ENCODE peak calls at places on chromosome 17, in four cellular contexts. F, Z, X and A are unnamed samples.

GRCh38 chr17:34499576-34499975 is 79.8 kb upstream of the TMEM132E start:
- DNase-seq in F (no peak), X (no peak), Z (peak), A (peak)

GRCh38 chr17:59074494-59074893 is 32.2 kb downstream of the TRIM37 start:
- DNase-seq in Z (no peak), F (no peak), X (no peak), A (no peak)

GRCh38 chr17:77323413-77324171 is 182.8 kb downstream of the SEC14L1 start:
- DNase-seq in X (no peak), F (no peak), Z (peak), A (peak)

GRCh38 chr17:80279895-80280294 is 19.2 kb downstream of the RNF213 start:
- DNase-seq in X (no peak), F (no peak), Z (no peak), A (no peak)

GRCh38 chr17:45334231-45334630 is 17.4 kb upstream of the MAP3K14 start:
- DNase-seq in Z (no peak), X (no peak), F (no peak), A (no peak)

GRCh38 chr17:68293490-68294195 is 2.3 kb downstream of the ARSG start:
- DNase-seq in X (no peak), Z (no peak), F (no peak), A (no peak)

GRCh38 chr17:67198131-67198530 is 46.9 kb downstream of the HELZ start:
- DNase-seq in Z (no peak), X (no peak), F (no peak), A (no peak)

GRCh38 chr17:45877467-45877866 is 16.9 kb upstream of the MAPT start:
- DNase-seq in Z (no peak), X (no peak), F (no peak), A (no peak)

GRCh38 chr17:75764711-75765421 is at the start of gene GALK1:
- DNase-seq in Z (peak), X (no peak), F (peak), A (peak)

GRCh38 chr17:79026345-79027273 is 2.6 kb downstream of the C1QTNF1 start:
- DNase-seq in F (peak), Z (no peak), X (no peak), A (no peak)

GRCh38 chr17:58403312-58403711 is 14.0 kb downstream of the RNF43 start:
- DNase-seq in F (no peak), X (no peak), Z (no peak), A (no peak)

GRCh38 chr17:6677158-6677831 is 25.7 kb downstream of the C17orf100 start:
- DNase-seq in X (no peak), Z (no peak), F (peak), A (peak)
- TF ChIP-seq TARDBP in X (no peak), Z (no peak), F (no peak), A (no peak)

GRCh38 chr17:47221154-47221553 is 12.0 kb downstream of the MYL4 start:
- DNase-seq in X (no peak), Z (no peak), F (no peak), A (no peak)

GRCh38 chr17:47220531-47220999 is 11.4 kb downstream of the MYL4 start:
- DNase-seq in Z (no peak), X (no peak), F (no peak), A (no peak)

GRCh38 chr17:47219621-47220475 is 10.7 kb downstream of the MYL4 start:
- DNase-seq in F (no peak), Z (no peak), X (no peak), A (no peak)

GRCh38 chr17:47222032-47222431 is 12.9 kb downstream of the MYL4 start:
- DNase-seq in F (no peak), X (no peak), Z (no peak), A (no peak)

DNA sequence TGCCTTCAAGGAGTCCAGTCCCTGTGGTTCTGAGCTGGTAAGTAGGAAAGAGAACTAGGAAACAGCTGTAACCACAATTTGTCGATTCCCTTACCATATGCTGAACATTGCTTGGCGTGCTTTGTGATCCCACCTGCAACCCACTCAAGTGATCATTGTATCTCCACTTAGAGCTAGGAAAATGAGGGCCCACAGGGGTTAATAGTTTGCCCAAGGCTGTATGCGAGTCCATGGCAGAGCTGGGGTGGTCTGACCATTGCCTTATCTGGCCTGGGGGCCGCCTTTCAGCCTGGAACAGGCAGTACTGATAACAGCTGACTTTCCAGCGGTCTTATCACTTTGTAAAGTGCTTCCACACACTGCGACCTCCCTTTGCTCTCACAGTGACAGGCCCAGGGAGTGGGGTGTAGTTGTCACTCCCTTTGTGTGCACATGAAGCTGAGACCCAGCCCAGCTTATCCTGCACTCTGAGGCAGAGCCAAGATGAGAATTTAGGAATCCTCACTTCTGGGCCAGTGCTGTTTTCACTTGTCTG is 9.8 kb downstream of the MYL4 start:
- DNase-seq in Z (peak), F (no peak), X (no peak), A (no peak)
- TF ChIP-seq FOXM1 in Z (peak), F (no peak), X (no peak), A (no peak)

DNA sequence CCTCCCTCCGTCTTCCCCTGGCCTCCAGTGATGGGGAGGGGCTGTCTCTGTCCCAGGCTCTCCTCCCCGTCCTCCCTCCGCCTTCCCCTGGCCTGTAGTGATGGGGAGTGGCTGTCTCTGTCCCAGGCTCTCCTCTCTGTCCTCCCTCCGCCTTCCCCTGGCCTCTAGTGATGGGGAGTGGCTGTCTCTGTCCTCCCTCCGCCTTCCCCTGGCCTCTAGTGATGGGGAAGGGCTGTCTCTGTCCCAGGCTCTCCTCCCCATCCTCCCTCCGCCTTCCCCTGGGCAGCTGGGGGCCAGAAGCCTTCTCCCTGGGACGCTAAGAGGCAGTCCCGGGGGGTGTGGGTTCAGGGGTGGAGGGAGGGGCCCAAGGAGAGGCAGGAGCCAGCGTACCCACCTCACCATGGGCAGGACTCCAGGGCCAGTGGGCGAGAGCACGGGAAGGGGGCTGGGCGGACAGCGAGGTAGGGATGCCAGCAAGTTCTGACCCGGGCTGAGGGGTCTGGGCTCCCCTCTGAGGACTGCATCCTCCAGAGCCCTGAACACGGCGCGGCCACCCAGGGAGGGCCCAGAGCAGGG is 14.8 kb downstream of the UTS2R start:
- DNase-seq in X (no peak), Z (no peak), F (no peak), A (no peak)
- TF ChIP-seq FOXK2 in X (no peak), Z (no peak), F (no peak), A (no peak)

GRCh38 chr17:6941989-6942388 is 53.9 kb upstream of the ALOX12 start:
- DNase-seq in Z (no peak), F (no peak), X (no peak), A (no peak)

GRCh38 chr17:6938637-6939036 is 57.2 kb upstream of the ALOX12 start:
- DNase-seq in F (no peak), Z (no peak), X (peak), A (no peak)

GRCh38 chr17:6936370-6937028 is 59.4 kb upstream of the ALOX12 start:
- DNase-seq in Z (no peak), F (no peak), X (no peak), A (no peak)

DNA sequence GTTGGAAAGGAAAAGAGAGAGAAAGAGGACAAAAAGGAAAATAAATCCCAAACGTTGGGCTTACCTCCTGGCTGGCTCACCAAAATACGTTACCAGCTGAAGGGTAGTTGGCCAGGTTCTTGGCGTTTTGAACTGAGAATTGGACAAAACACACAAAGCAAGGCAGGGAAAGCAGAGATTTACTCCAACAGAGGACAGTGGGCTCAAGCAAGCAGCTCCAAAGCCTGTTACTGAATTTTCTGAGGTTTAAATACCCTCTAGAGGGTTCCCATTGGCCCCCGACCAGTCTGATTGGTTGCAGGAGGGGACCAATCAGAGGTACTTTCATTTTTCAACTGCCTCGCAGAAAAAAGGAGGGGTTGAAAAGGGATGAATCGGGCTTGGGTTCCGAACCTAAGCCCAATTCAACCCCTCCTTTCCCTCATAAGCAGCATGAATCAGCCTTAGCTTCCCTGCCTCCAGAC is 55.6 kb upstream of the ALOX12 start:
- DNase-seq in Z (peak), F (no peak), X (no peak), A (no peak)
- TF ChIP-seq TARDBP in Z (no peak), F (no peak), X (no peak), A (no peak)

GRCh38 chr17:42677921-42678781 is 1.4 kb upstream of the PLEKHH3 start:
- DNase-seq in Z (peak), X (no peak), F (peak), A (peak)

GRCh38 chr17:42677012-42677857 is 441 bp upstream of the PLEKHH3 start:
- DNase-seq in X (peak), F (peak), Z (peak), A (peak)

GRCh38 chr17:42680331-42680808 is 1.3 kb downstream of the CCR10 start:
- DNase-seq in F (no peak), X (no peak), Z (peak), A (no peak)

GRCh38 chr17:42679492-42680330 is 1.9 kb downstream of the CCR10 start:
- DNase-seq in X (no peak), Z (peak), F (no peak), A (peak)

DNA sequence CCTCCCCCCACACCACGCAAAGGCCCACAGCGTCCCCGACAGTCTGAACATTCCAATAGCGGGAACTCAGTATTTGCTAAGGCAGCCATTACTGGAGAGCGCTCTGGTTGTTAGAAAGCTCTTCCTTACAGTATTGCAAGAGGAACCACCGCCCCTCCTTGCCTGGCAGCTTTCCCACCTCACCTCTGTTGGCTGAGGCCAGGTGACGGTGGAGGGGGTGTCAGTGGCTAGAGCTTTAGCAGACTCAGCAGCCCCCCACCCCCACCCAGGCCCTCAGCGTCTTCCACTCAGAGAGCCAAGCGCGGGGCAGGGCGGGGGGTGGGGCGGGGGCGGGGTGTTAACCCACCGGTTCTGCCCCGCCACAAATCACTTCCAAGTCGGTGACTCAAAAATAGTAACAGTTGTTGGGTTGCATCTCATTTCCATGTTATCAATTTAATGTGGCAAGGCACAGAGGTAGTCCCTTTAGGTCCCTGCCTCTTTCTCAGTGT is 2.3 kb upstream of the PLEKHH3 start:
- DNase-seq in Z (peak), X (no peak), F (peak), A (no peak)
- TF ChIP-seq FOXM1 in Z (no peak), X (no peak), F (no peak), A (no peak)

GRCh38 chr17:48439875-48440505 is 10.0 kb upstream of the SKAP1 start:
- DNase-seq in X (no peak), Z (no peak), F (no peak), A (no peak)
- TF ChIP-seq FOXK2 in X (no peak), Z (no peak), F (no peak), A (no peak)